ENCODE peak calls at places on chromosomes 5 and 9, in nine cellular contexts. A, K, X, B, D, F, Q, T and E are unnamed samples.

GRCh38 chr9:120408680-120409258 is 171.2 kb downstream of the CDK5RAP2 start:
- DNase-seq in A (no peak), K (no peak), X (no peak), B (no peak), D (no peak), F (no peak), Q (no peak), T (no peak), E (no peak)

GRCh38 chr5:57772512-57772911 is 289.9 kb upstream of the ACTBL2 start:
- DNase-seq in A (no peak), K (no peak), X (no peak), B (no peak), D (peak), F (peak), Q (no peak), T (no peak), E (no peak)

GRCh38 chr5:132814441-132815294 is 1.6 kb downstream of the SOWAHA start:
- DNase-seq in A (no peak), K (no peak), X (no peak), B (no peak), D (no peak), F (no peak), Q (no peak), T (no peak), E (no peak)

GRCh38 chr5:103360475-103360874 is 101.9 kb downstream of the MACIR start:
- DNase-seq in A (no peak), K (no peak), X (no peak), B (no peak), D (no peak), F (no peak), Q (no peak), T (no peak), E (no peak)

GRCh38 chr9:95264954-95265615 is 52.4 kb downstream of the FANCC start:
- DNase-seq in A (no peak), K (peak), X (no peak), B (no peak), D (peak), F (peak), Q (peak), T (no peak), E (no peak)

GRCh38 chr5:16539169-16539666 is 73.6 kb upstream of the ZNF622 start:
- DNase-seq in A (no peak), K (no peak), X (no peak), B (no peak), D (no peak), F (peak), Q (peak), T (no peak), E (peak)

GRCh38 chr5:102561894-102562760 is 63.3 kb upstream of the SLCO6A1 start:
- DNase-seq in A (no peak), K (no peak), X (peak), B (no peak), D (no peak), F (no peak), Q (peak), T (peak), E (peak)

GRCh38 chr9:123749580-123750202 is 180.2 kb downstream of the DENND1A start:
- DNase-seq in A (no peak), K (no peak), X (no peak), B (no peak), D (peak), F (peak), Q (no peak), T (peak), E (peak)

GRCh38 chr5:178442361-178443256 is 147.6 kb downstream of the COL23A1 start:
- DNase-seq in A (no peak), K (no peak), X (no peak), B (no peak), D (no peak), F (no peak), Q (no peak), T (no peak), E (no peak)

GRCh38 chr5:134526483-134527155 is 1.1 kb downstream of the JADE2 start:
- DNase-seq in A (peak), K (peak), X (peak), B (peak), D (peak), F (peak), Q (no peak), T (peak), E (peak)

GRCh38 chr9:116100711-116101111 is 52.9 kb upstream of the PAPPA start:
- DNase-seq in A (no peak), K (no peak), X (no peak), B (no peak), D (peak), F (peak), Q (peak), T (no peak), E (no peak)

GRCh38 chr5:103393131-103393754 is 134.7 kb downstream of the MACIR start:
- DNase-seq in A (no peak), K (peak), X (no peak), B (no peak), D (no peak), F (peak), Q (peak), T (no peak), E (no peak)

GRCh38 chr9:79123419-79123818 is 448.3 kb upstream of the TLE4 start:
- DNase-seq in A (no peak), K (peak), X (no peak), B (no peak), D (no peak), F (peak), Q (no peak), T (no peak), E (no peak)

GRCh38 chr9:133990366-133991210 is 1.5 kb downstream of the VAV2 start:
- DNase-seq in A (no peak), K (peak), X (peak), B (no peak), D (peak), F (peak), Q (peak), T (no peak), E (peak)

GRCh38 chr9:123697686-123698085 is 232.2 kb downstream of the DENND1A start:
- DNase-seq in A (no peak), K (no peak), X (no peak), B (no peak), D (no peak), F (no peak), Q (no peak), T (no peak), E (no peak)